ENCODE peak calls at places on chromosomes 13 and 19, in five cellular contexts. O, G, U, W and Q are unnamed samples.

GRCh38 chr13:25468330-25469178 is 96.8 kb downstream of the ATP8A2 start:
- DNase-seq in O (peak), G (peak), U (no peak), W (no peak), Q (peak)

GRCh38 chr13:23212621-23213020 is 31.8 kb downstream of the SGCG start:
- DNase-seq in O (no peak), G (no peak), U (no peak), W (no peak), Q (no peak)

GRCh38 chr19:5915782-5916165 is 1.7 kb downstream of the CAPS start:
- DNase-seq in O (no peak), G (no peak), U (no peak), W (no peak), Q (no peak)

GRCh38 chr19:9671654-9672053 is 3.2 kb downstream of the ZNF562 start:
- DNase-seq in O (no peak), G (no peak), U (peak), W (no peak), Q (no peak)

GRCh38 chr19:39247701-39248664 is 673 bp downstream of the IFNL4 start:
- DNase-seq in O (no peak), G (peak), U (no peak), W (no peak), Q (no peak)

GRCh38 chr13:29428310-29428991 is 167.0 kb downstream of the SLC7A1 start:
- DNase-seq in O (peak), G (no peak), U (peak), W (peak), Q (peak)

GRCh38 chr19:49458567-49458903 is 5.5 kb downstream of the ALDH16A1 start:
- DNase-seq in O (peak), G (no peak), U (no peak), W (no peak), Q (no peak)

GRCh38 chr13:111789420-111789819 is 277.5 kb upstream of the SOX1 start:
- DNase-seq in O (no peak), G (no peak), U (no peak), W (no peak), Q (no peak)

GRCh38 chr19:6032827-6033226 is 54.9 kb upstream of the RANBP3 start:
- DNase-seq in O (no peak), G (no peak), U (no peak), W (no peak), Q (no peak)

GRCh38 chr13:51066091-51066831 is 44.8 kb downstream of the C13orf42 start:
- DNase-seq in O (no peak), G (no peak), U (peak), W (no peak), Q (no peak)

DNA sequence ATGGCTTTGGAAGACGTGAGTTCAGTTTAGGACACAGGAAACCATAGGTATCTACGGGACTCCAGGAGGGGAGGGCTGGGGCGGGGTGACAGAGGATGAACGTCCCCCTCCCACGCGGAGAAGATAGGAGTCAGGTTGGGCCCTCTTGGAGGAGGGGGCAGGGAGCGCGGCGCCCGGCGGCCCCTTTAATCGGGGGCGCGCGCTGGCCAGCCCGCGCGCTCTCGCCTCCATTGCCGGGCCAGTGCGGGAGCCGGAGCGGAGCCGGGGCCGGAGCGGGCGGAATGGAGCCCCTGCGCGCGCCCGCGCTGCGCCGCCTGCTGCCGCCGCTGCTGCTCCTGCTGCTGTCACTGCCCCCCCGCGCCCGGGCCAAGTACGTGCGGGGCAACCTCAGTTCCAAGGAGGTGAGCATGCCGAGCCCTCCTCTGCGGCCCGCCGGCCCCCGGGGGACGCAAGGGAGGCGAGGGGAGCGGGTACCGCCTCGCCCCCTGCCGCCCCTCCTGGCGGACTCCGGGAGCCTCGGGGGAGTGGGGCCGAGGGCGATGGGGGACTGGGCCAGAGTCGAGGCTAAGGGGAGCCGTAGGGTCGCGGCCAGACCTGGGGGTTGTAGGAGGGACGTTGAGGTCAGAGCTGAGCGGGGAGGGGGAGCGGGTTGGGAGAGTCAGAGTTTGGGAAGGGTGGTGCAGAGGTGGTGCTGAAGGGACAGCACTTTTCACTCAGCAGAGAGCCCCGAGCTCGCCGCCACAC is at the start of gene TMEM145:
- DNase-seq in O (peak), G (no peak), U (peak), W (peak), Q (peak)
- TF ChIP-seq CTCF in O (no peak), G (no peak), U (no peak), W (no peak), Q (peak)

DNA sequence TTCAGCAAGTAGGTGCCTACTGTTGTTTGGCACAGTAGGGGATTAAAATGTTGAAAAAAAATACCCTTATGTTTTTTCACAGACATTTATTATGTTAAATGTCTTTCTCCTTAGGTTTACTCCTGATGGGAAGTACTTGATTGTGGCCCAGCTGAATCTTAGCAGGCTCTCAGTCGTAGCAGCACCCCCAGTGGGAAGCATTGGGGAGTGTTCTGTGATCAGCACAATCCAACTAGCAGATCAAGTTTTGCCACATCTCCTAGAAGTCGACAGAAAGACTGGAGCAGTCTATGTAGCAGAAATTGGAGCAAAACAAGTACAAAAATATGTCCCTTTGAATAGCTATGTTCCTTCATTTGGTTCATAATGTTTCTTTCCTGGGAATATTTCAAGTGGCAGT is 9.3 kb downstream of the NHLRC3 start:
- DNase-seq in O (peak), G (no peak), U (no peak), W (no peak), Q (no peak)
- TF ChIP-seq CTCF in O (peak), G (no peak), U (no peak), W (no peak), Q (peak)

GRCh38 chr19:38224014-38224862 is at the start of gene DPF1:
- DNase-seq in O (peak), G (peak), U (peak), W (no peak), Q (peak)
- TF ChIP-seq CTCF in O (peak), G (peak), U (peak), W (no peak), Q (peak)

GRCh38 chr13:43326100-43326499 is 302.7 kb downstream of the DNAJC15 start:
- DNase-seq in O (no peak), G (no peak), U (no peak), W (no peak), Q (no peak)
- TF ChIP-seq CTCF in O (no peak), G (no peak), U (no peak), W (no peak), Q (no peak)

DNA sequence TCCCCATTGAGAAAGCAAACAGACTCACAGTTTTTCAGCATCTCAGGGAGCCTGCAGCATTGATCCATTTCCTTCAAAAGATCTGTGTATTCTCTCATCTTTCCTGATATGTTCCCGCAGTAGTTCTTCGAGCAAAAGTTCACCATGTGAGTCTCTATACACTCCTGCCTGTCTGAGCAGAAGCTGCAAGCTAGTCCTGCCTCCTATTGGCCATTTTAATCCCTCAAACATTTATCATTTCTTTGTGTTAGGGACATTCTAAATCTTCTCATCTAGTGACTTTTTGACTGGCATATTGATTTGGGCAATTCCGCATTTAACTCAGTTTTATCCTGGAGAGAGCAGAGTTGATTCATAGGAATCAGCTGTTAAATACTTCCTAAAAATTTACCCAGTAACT is 660.4 kb upstream of the KLF12 start:
- DNase-seq in O (no peak), G (no peak), U (no peak), W (no peak), Q (no peak)
- TF ChIP-seq CTCF in O (peak), G (no peak), U (no peak), W (no peak), Q (no peak)

DNA sequence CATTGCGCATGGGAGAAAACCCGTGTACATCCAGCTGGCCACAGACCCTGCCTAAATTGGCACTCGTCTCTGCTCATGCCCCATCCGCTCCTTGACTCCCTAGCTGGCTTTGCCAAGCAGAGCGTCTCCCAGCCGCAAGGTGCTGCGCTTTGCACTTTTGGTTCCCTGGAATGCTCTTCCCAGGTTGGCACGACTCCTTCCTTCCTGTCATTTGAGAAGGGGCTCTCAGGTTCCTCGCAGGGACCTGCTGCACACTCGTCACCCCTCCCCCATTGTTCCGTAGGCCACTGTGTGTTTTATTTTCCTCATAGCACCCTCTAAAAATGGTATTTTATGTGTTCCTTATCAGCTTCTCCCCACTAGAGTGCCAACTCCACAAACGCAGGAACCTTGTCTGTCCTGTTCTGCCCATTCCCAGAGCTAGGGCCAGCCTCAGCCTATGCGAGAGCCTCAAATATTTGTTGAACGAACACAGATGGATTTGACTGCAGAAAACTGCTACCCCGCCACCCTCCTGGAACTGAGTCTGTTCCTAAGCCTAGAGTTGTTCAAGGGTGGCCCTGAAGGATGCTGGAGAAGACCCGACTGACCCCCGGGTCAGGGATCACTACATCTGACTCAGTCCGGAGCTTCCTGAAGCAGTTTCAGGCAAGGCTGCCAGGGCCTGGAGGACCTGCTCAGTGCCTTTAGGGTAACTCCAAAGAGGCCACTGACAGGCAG is 8.4 kb upstream of the CEBPA start:
- DNase-seq in O (no peak), G (no peak), U (no peak), W (peak), Q (no peak)
- TF ChIP-seq CTCF in O (no peak), G (no peak), U (no peak), W (no peak), Q (no peak)

GRCh38 chr13:94247890-94248289 is 231.6 kb downstream of the DCT start:
- DNase-seq in O (no peak), G (no peak), U (no peak), W (no peak), Q (no peak)

GRCh38 chr13:94239135-94239534 is 240.3 kb downstream of the DCT start:
- DNase-seq in O (no peak), G (no peak), U (peak), W (no peak), Q (no peak)

GRCh38 chr13:94246495-94246894 is 233.0 kb downstream of the DCT start:
- DNase-seq in O (no peak), G (no peak), U (no peak), W (no peak), Q (no peak)

GRCh38 chr13:94248454-94249233 is 230.8 kb downstream of the DCT start:
- DNase-seq in O (no peak), G (no peak), U (peak), W (no peak), Q (no peak)

GRCh38 chr13:94243551-94243950 is 235.9 kb downstream of the DCT start:
- DNase-seq in O (no peak), G (no peak), U (no peak), W (no peak), Q (no peak)
- TF ChIP-seq CTCF in O (no peak), G (no peak), U (no peak), W (no peak), Q (no peak)

GRCh38 chr19:45445139-45445538 is 21.4 kb upstream of the ERCC1 start:
- DNase-seq in O (no peak), G (no peak), U (no peak), W (no peak), Q (no peak)

GRCh38 chr19:45446295-45446694 is 21.5 kb upstream of the FOSB start:
- DNase-seq in O (no peak), G (no peak), U (peak), W (no peak), Q (no peak)

GRCh38 chr19:45442927-45443461 is 19.3 kb upstream of the ERCC1 start:
- DNase-seq in O (peak), G (no peak), U (peak), W (no peak), Q (peak)

GRCh38 chr19:45443462-45444317 is 20.0 kb upstream of the ERCC1 start:
- DNase-seq in O (peak), G (peak), U (peak), W (peak), Q (peak)

DNA sequence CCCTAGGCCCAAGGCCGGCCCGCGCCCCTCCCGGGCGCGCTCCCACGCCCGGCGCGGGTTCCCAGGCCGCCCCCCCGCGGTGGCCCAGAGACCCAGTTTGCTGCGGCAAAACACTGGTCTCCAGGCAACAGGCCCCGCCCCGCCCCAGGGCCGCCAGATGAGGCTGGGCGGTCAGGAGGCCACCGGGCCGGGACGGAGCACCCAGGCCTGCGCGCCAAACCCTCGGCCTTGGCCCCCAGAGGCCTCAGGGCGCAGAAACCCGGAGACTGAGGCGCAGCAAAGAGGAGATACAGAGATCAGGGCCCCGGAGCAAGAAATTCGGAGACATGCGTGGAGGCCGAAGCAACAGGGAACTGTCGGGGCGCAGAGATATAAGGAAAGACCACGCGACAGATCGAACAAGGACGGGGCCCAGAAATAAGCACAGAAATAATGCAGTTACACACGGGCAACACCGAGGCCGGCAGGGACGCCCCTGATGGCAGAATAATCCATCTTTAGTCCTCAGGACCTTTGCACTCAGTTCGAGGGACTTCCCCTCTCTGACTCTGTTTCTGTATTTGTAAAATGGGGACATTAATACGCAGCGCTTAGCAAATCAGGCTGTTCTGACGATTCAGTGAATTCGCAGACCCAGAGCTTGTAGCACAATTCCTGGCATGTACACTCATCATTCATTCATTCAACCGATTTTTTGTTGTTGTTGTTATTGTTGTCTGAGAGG is 20.8 kb upstream of the ERCC1 start:
- DNase-seq in O (peak), G (peak), U (peak), W (peak), Q (peak)
- TF ChIP-seq CTCF in O (no peak), G (no peak), U (no peak), W (no peak), Q (no peak)